ENCODE peak calls at places on chromosomes 16 and 17, in five cellular contexts. One of them, this sample, is unnamed.

GRCh38 chr17:80469667-80470066 is 6.7 kb downstream of the NPTX1 start:
- DNase-seq in endothelial cell: no peak
- DNase-seq in ovary: no peak
- DNase-seq in AG04449: no peak
- DNase-seq in chondrocyte: no peak
- DNase-seq in this sample: no peak

GRCh38 chr17:72976971-72977767 is 115.3 kb downstream of the SLC39A11 start:
- DNase-seq in endothelial cell: no peak
- DNase-seq in ovary: peak
- DNase-seq in AG04449: peak
- DNase-seq in chondrocyte: no peak
- DNase-seq in this sample: no peak

GRCh38 chr16:78976212-78976611 is 624.3 kb downstream of the MAF start:
- DNase-seq in endothelial cell: no peak
- DNase-seq in ovary: no peak
- DNase-seq in AG04449: no peak
- DNase-seq in chondrocyte: no peak
- DNase-seq in this sample: no peak

GRCh38 chr16:1723450-1724147 is 17.6 kb downstream of the MAPK8IP3 start:
- DNase-seq in endothelial cell: peak
- DNase-seq in ovary: no peak
- DNase-seq in AG04449: no peak
- DNase-seq in chondrocyte: no peak
- DNase-seq in this sample: peak

GRCh38 chr17:33947762-33948161 is 307.3 kb upstream of the CCL2 start:
- DNase-seq in endothelial cell: no peak
- DNase-seq in ovary: no peak
- DNase-seq in AG04449: no peak
- DNase-seq in chondrocyte: no peak
- DNase-seq in this sample: no peak

GRCh38 chr17:13114601-13115024 is 96.8 kb upstream of the ELAC2 start:
- DNase-seq in endothelial cell: peak
- DNase-seq in ovary: peak
- DNase-seq in AG04449: peak
- DNase-seq in chondrocyte: no peak
- DNase-seq in this sample: peak

GRCh38 chr16:70735141-70735979 is 49.5 kb upstream of the MTSS2 start:
- DNase-seq in endothelial cell: no peak
- DNase-seq in ovary: no peak
- DNase-seq in AG04449: no peak
- DNase-seq in chondrocyte: no peak
- DNase-seq in this sample: no peak

GRCh38 chr17:40094874-40095273 is 5.5 kb downstream of the NR1D1 start:
- DNase-seq in endothelial cell: no peak
- DNase-seq in ovary: no peak
- DNase-seq in AG04449: no peak
- DNase-seq in chondrocyte: no peak
- DNase-seq in this sample: no peak

GRCh38 chr16:22183901-22184614 is 21.8 kb downstream of the SDR42E2 start:
- DNase-seq in endothelial cell: no peak
- DNase-seq in ovary: no peak
- DNase-seq in AG04449: no peak
- DNase-seq in chondrocyte: no peak
- DNase-seq in this sample: no peak

GRCh38 chr17:11739848-11740247 is 141.6 kb downstream of the DNAH9 start:
- DNase-seq in endothelial cell: no peak
- DNase-seq in ovary: no peak
- DNase-seq in AG04449: no peak
- DNase-seq in chondrocyte: no peak
- DNase-seq in this sample: no peak

GRCh38 chr16:2388139-2388874 is 40.9 kb upstream of the CCNF start:
- DNase-seq in endothelial cell: no peak
- DNase-seq in ovary: no peak
- DNase-seq in AG04449: no peak
- DNase-seq in chondrocyte: no peak
- DNase-seq in this sample: no peak

GRCh38 chr16:89602952-89603590 is 10.4 kb upstream of the DPEP1 start:
- DNase-seq in endothelial cell: no peak
- DNase-seq in ovary: no peak
- DNase-seq in AG04449: no peak
- DNase-seq in chondrocyte: no peak
- DNase-seq in this sample: no peak

GRCh38 chr16:1475552-1476114 is 805 bp upstream of the CLCN7 start:
- DNase-seq in endothelial cell: no peak
- DNase-seq in ovary: peak
- DNase-seq in AG04449: no peak
- DNase-seq in chondrocyte: peak
- DNase-seq in this sample: no peak

GRCh38 chr16:50675686-50676610 is 5.2 kb downstream of the SNX20 start:
- DNase-seq in endothelial cell: no peak
- DNase-seq in ovary: no peak
- DNase-seq in AG04449: no peak
- DNase-seq in chondrocyte: peak
- DNase-seq in this sample: no peak

GRCh38 chr17:43784628-43785101 is 4.4 kb downstream of the CFAP97D1 start:
- DNase-seq in endothelial cell: no peak
- DNase-seq in ovary: no peak
- DNase-seq in AG04449: peak
- DNase-seq in chondrocyte: no peak
- DNase-seq in this sample: no peak

GRCh38 chr17:77863814-77864161 is 94.7 kb upstream of the TNRC6C start:
- DNase-seq in endothelial cell: no peak
- DNase-seq in ovary: peak
- DNase-seq in AG04449: no peak
- DNase-seq in chondrocyte: peak
- DNase-seq in this sample: no peak

GRCh38 chr16:66432429-66432828 is 5.3 kb downstream of the BEAN1 start:
- DNase-seq in endothelial cell: no peak
- DNase-seq in ovary: no peak
- DNase-seq in AG04449: no peak
- DNase-seq in chondrocyte: no peak
- DNase-seq in this sample: no peak

DNA sequence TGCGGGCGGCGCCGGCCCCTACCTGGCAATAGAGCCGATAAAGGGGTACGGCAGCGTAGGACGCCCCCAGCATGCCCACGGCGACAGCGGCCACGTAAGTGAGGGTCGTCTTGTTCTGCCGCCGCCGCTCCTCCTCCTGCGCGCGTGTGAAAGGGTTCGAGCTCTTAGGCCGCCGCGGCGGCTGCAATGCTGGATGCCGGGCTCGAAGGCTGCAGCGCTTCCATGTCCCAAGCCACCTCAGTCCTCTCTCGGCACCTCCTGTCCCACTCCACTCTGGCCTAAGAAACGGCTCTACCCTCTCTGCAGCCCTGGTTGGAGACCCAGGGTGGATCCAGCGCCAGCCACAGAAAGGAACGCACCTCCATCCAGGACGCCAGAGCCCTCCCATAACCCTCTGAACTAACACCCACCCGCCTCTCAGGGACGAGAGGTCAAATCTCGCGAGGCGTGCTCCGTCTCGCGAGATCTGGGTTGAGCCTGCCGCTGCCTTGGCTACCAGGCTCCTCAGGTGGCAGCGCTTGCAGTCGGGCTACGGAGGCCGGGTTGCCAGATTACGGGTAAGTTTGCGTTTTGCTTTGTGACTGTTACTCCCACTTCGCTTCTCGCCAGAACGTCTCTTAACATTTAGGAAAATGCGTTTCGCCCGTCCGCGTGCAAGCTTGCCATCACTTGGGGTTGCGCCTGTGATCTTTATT is at the start of the genes COX11 and STXBP4:
- DNase-seq in endothelial cell: peak
- DNase-seq in ovary: peak
- DNase-seq in AG04449: peak
- DNase-seq in chondrocyte: peak
- DNase-seq in this sample: peak
- TF ChIP-seq CTCF in endothelial cell: no peak
- TF ChIP-seq CTCF in ovary: no peak
- TF ChIP-seq CTCF in AG04449: peak
- TF ChIP-seq CTCF in chondrocyte: peak
- TF ChIP-seq CTCF in this sample: no peak

DNA sequence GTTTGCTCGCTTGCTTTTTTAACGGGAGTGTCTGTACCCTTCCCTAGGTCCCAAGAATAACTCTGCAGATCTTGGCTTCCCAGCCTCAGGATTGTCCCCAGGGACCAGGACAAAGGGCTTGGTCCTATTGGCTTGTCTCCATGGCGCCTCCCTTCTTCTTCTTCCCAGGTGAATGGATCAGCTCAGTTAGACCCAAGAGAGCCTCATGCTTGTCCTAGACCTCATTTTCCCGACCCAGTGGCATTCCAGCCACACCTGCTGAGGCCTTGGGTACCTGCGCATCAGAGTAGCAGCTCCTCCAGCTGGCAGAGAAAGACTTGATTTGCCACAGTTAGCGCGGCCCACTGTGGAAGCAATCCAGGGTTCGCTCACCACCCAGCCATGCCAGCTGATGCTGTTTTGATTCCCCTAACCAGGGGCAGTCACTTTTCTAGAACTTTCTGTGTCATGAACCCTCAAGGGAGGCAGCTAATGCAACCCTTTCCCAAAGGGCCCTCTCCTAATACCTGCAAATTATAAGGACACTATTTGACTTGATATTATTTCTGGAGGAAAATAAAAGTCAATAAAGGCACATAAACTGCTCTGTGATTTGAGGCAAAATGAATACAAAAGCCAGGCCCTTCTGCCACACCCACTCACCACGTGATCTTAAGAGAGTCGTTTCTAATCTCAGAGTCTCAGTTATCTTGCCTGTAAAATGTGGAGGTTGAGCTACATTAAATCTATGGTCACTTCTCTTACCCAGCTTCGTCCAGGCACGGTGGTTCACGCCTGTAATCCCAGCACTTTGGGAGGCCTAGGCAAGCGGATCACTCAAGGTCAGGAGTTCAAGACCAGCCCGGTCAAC is 13.9 kb downstream of the GPR142 start:
- DNase-seq in endothelial cell: no peak
- DNase-seq in ovary: no peak
- DNase-seq in AG04449: no peak
- DNase-seq in chondrocyte: no peak
- DNase-seq in this sample: no peak
- TF ChIP-seq CTCF in endothelial cell: no peak
- TF ChIP-seq CTCF in ovary: no peak
- TF ChIP-seq CTCF in AG04449: no peak
- TF ChIP-seq CTCF in chondrocyte: no peak
- TF ChIP-seq CTCF in this sample: no peak

DNA sequence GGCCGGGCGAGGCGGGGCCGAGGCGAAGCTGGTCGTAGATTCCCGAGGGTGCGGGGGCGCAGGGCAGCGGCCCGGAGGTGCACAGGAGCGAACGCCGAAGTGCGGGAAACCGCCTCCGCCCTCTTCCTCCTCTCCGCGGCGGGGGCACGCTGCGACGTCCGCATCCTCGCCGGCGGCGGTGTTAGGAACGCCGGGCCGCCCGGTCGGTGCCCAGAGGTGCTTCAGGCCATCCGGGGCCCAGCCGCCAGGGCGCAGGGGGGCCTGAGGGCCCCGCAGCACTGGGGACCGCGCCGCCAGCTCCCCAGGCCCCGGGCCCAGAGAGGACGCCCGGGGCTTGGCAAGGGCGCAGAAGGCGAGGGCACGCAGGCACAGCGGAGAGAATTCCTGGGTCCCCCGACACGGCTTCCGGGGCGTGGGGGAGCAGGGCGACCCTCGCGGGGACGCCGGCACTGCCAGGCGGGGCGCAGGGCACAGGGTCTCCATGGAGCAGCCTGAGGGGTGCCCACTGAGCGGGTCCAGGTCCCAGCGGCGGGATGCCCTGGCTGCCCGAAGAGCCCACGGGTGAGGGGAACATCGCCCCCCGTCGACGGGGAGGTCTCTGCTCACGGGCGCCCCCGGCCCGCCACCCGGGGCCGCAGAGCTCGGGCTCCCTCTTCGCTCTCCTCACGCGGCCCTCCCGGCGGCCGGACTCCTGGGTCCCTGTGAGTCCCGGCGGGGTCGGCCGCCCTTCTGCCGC is 576 bp downstream of the EPOP start:
- DNase-seq in endothelial cell: no peak
- DNase-seq in ovary: peak
- DNase-seq in AG04449: no peak
- DNase-seq in chondrocyte: no peak
- DNase-seq in this sample: peak
- TF ChIP-seq CTCF in endothelial cell: no peak
- TF ChIP-seq CTCF in ovary: no peak
- TF ChIP-seq CTCF in AG04449: no peak
- TF ChIP-seq CTCF in chondrocyte: peak
- TF ChIP-seq CTCF in this sample: peak

GRCh38 chr17:42279776-42280630 is 3.8 kb upstream of the STAT5B start:
- DNase-seq in endothelial cell: no peak
- DNase-seq in ovary: peak
- DNase-seq in AG04449: no peak
- DNase-seq in chondrocyte: no peak
- DNase-seq in this sample: no peak
- TF ChIP-seq CTCF in endothelial cell: no peak
- TF ChIP-seq CTCF in ovary: no peak
- TF ChIP-seq CTCF in AG04449: no peak
- TF ChIP-seq CTCF in chondrocyte: no peak
- TF ChIP-seq CTCF in this sample: no peak

DNA sequence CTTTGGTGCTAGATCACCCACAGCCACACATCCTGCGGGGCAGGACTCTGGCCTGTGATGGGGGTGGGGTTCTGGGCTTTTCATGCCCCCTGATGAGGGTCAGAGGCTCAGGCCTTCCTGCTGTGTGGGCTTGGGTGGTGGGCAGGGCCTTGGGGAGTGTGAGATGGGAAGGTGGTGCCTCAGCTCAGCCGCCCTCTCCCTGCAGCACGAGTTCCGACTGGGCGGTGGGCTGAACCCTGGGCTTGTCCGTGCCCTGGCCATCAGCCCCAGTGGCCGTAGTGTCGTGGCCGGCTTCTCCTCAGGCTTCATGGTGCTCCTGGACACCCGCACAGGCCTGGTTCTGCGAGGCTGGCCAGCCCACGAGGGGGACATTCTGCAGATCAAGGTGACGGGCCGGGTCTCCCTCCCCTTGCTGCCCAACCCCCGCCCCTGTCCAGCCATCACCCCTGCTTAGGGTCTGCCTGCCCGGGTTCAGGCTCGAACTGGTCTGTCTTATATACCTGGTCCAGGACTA is 6.8 kb upstream of the SERPINF2 start:
- DNase-seq in endothelial cell: no peak
- DNase-seq in ovary: no peak
- DNase-seq in AG04449: no peak
- DNase-seq in chondrocyte: no peak
- DNase-seq in this sample: no peak
- TF ChIP-seq CTCF in endothelial cell: no peak
- TF ChIP-seq CTCF in ovary: no peak
- TF ChIP-seq CTCF in AG04449: no peak
- TF ChIP-seq CTCF in chondrocyte: no peak
- TF ChIP-seq CTCF in this sample: no peak